ENCODE peak calls at places on chromosomes 11 and 22, in six cellular contexts. C is HCT116, R is H1, O is GM12878, Z is HepG2, K is K562. W is an unnamed sample.

GRCh38 chr11:48005133-48005532 is 24.8 kb downstream of the PTPRJ start:
- DNase-seq in R (no peak), C (no peak), O (no peak), K (no peak), Z (no peak), W (no peak)

GRCh38 chr22:18031670-18032454 is 7.5 kb upstream of the MICAL3 start:
- DNase-seq in K (no peak), C (peak; percentile 82), O (no peak), R (no peak), Z (no peak), W (no peak)

GRCh38 chr22:50443801-50444625 is 30.8 kb downstream of the SBF1 start:
- DNase-seq in C (no peak), Z (no peak), R (no peak), K (no peak), O (no peak), W (no peak)

GRCh38 chr11:34339149-34340064 is 18.4 kb downstream of the ABTB2 start:
- DNase-seq in R (no peak), C (no peak), K (no peak), O (peak; percentile 23), Z (peak; percentile 94), W (no peak)

GRCh38 chr22:42080287-42080686 is 787 bp downstream of the SMDT1 start:
- DNase-seq in O (no peak), R (no peak), K (peak; percentile 15), Z (no peak), C (no peak), W (no peak)

GRCh38 chr11:87081358-87081757 is 43.6 kb downstream of the TMEM135 start:
- DNase-seq in K (no peak), Z (no peak), R (no peak), C (no peak), O (peak; percentile 34), W (no peak)

GRCh38 chr11:116976941-116977570 is 121.2 kb downstream of the SIK3 start:
- DNase-seq in K (no peak), Z (no peak), C (no peak), R (no peak), O (no peak), W (no peak)

GRCh38 chr22:22376352-22376706 is 131.7 kb downstream of the VPREB1 start:
- DNase-seq in R (no peak), K (no peak), Z (no peak), C (no peak), O (no peak), W (no peak)

GRCh38 chr22:17192186-17192585 is 27.0 kb downstream of the ADA2 start:
- DNase-seq in O (no peak), R (no peak), K (no peak), Z (no peak), C (no peak), W (no peak)

GRCh38 chr11:83881428-83881827 is 595.3 kb upstream of the CCDC90B start:
- DNase-seq in R (no peak), C (no peak), Z (no peak), O (no peak), K (no peak), W (no peak)

GRCh38 chr11:86477495-86478155 is 102.9 kb downstream of the CCDC81 start:
- DNase-seq in Z (no peak), K (peak; percentile 60), C (no peak), O (no peak), R (no peak), W (no peak)

GRCh38 chr22:42926034-42926433 is 69.0 kb upstream of the ARFGAP3 start:
- DNase-seq in O (no peak), R (no peak), K (no peak), C (no peak), Z (no peak), W (no peak)

GRCh38 chr22:38215156-38216038 is 13.6 kb downstream of the MAFF start:
- DNase-seq in R (no peak), O (no peak), C (no peak), K (no peak), Z (no peak), W (no peak)

GRCh38 chr11:75453916-75454655 is 21.1 kb upstream of the KLHL35 start:
- DNase-seq in O (no peak), C (no peak), Z (no peak), R (no peak), K (no peak), W (no peak)

GRCh38 chr22:31093956-31094622 is 13.0 kb downstream of the SMTN start:
- DNase-seq in O (no peak), K (no peak), Z (no peak), R (no peak), C (no peak), W (no peak)

GRCh38 chr11:111388431-111388830 is 9.4 kb upstream of the POU2AF1 start:
- DNase-seq in C (no peak), O (no peak), K (no peak), R (no peak), Z (no peak), W (no peak)

DNA sequence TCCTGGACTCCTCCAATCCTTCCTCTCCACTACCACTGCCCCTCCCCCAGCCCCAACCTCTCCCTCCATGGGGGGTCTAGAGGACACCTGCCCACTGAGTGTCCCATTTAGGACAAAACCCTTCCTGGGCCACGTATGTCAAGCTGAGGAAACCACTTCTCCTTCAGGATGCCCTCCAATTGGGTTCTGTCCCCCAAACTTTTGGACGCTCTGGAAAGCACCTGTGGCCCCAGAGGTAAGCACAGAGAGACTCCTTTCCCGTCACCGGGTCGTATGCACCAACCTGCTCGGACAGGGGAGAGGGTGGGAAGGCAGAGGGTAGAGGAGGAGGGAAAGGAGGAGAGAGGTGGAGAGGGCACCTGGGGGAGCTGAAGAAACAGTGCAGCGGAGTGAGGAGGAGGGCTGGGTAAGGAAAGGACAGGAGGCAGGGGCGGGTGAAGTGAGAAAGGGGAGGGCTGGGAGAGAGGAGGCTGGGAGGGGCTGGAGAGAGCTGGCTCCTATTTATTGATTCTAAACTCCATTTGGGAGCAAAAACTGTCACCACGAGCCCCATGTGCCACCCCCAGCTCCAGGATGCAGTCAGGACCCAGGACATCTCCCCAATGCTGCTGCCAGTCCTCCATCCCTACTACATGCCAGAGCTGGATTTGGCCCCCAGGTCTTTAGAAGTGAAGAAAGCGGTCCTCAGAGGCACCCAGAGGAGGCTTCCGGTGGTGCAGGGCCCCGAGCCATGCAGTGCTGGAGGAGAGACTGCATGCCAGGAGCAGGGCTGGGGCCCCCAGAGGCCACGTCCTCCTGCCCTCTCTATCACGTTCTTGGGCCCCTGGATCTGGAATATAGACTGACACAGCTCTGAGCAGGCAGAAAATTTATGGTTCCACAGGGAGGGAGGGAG is 53.6 kb downstream of the SLC22A12 start:
- DNase-seq in O (no peak), K (peak; percentile 38), Z (no peak), C (no peak), R (peak; percentile 67), W (no peak)
- TF ChIP-seq YY1 in O (no peak), K (no peak), Z (no peak), C (no peak), R (no peak), W (no peak)

DNA sequence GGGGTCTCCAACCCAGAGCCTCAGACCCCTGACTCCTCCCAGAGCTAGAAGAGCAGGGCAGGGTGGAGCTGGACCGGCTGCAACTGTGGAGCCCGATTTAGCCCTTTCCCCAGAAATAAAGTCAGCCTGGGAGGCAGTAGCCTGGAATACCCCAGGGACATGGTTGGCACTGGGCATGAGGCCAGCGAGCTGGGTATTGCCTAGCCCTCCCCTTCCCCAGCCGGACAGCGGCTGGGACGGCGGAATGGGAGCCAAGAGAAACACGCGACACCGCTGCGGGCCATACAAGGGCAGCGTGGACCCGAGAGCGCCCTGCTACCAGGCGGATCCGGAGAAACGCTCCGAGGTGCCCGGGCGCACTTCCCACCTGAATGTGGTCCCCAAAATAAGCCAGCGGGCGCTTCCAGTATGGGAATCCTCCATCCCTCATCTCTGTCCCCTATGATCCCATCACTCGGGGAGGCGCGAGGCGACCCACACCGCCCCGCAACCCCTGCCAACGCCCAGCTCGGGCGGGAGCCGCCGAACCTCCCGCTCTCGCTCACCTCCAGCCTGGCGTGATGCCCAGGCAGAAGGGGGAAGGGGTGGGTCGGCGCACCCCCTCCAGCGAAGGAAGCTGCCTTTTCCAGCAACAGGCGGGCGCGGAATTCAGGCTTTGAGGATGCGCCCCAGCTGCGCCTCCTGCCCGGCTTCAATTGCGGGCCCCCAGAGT is 757 bp downstream of the MCAM start:
- DNase-seq in C (no peak), R (no peak), Z (no peak), O (no peak), K (no peak), W (no peak)
- H3K9ac ChIP-seq in C (peak overlapping the region; percentile 71), R (no peak overlapping the region), Z (peak overlapping the region; percentile 66), O (no peak overlapping the region), K (peak overlapping the region; percentile 84), W (peak overlapping the region; percentile 91)

GRCh38 chr11:7573558-7574296 is 59.9 kb downstream of the PPFIBP2 start:
- DNase-seq in R (no peak), K (peak; percentile 11), O (no peak), C (no peak), Z (peak; percentile 92), W (no peak)

GRCh38 chr11:7573193-7573557 is 59.4 kb downstream of the PPFIBP2 start:
- DNase-seq in Z (no peak), K (no peak), O (no peak), C (no peak), R (no peak), W (no peak)

GRCh38 chr11:7571640-7572000 is 57.8 kb downstream of the PPFIBP2 start:
- DNase-seq in R (peak; percentile 88), O (no peak), Z (peak; percentile 76), K (peak; percentile 51), C (peak; percentile 51), W (peak; percentile 80)

GRCh38 chr11:7570938-7571337 is 57.1 kb downstream of the PPFIBP2 start:
- DNase-seq in Z (no peak), C (no peak), R (no peak), K (no peak), O (no peak), W (no peak)

GRCh38 chr11:7572001-7572712 is 58.4 kb downstream of the PPFIBP2 start:
- DNase-seq in C (no peak), Z (peak; percentile 90), K (no peak), O (no peak), R (no peak), W (no peak)
- TF ChIP-seq ZNF274 in C (no peak), Z (no peak), K (no peak), O (no peak), R (no peak), W (no peak)

GRCh38 chr22:44549021-44549420 is 51.0 kb upstream of the RTL6 start:
- DNase-seq in C (no peak), R (no peak), O (no peak), K (no peak), Z (no peak), W (no peak)

GRCh38 chr22:44545773-44546172 is 47.7 kb upstream of the RTL6 start:
- DNase-seq in Z (no peak), K (no peak), O (no peak), R (no peak), C (no peak), W (no peak)

GRCh38 chr22:44544523-44545433 is 46.7 kb upstream of the RTL6 start:
- DNase-seq in Z (no peak), K (no peak), O (no peak), C (no peak), R (no peak), W (no peak)

GRCh38 chr22:44547371-44547770 is 49.3 kb upstream of the RTL6 start:
- DNase-seq in K (no peak), C (no peak), Z (no peak), R (no peak), O (no peak), W (no peak)

GRCh38 chr22:44546686-44547310 is 48.8 kb upstream of the RTL6 start:
- DNase-seq in K (no peak), O (no peak), Z (no peak), R (no peak), C (no peak), W (no peak)
- TF ChIP-seq YY1 in K (no peak), O (no peak), Z (no peak), R (no peak), C (no peak), W (no peak)